ENCODE peak calls at places on chromosomes 2 and 18, in eight cellular contexts. V is neural progenitor cell; X is CD8-positive, alpha-beta T cell; L is endothelial cell of umbilical vein; Q is CD8-positive, alpha-beta memory T cell; J is A549; Z is esophagus squamous epithelium; M is astrocyte. I is an unnamed sample.

GRCh38 chr2:151651274-151651673 is 83.0 kb downstream of the NEB start:
- DNase-seq in V (no peak), X (no peak), L (peak; percentile 23), Q (no peak), J (no peak), Z (no peak), M (no peak), I (no peak)

GRCh38 chr2:19933351-19933981 is 31.7 kb upstream of the TTC32 start:
- DNase-seq in V (no peak), X (no peak), L (peak; percentile 92), Q (no peak), J (peak; percentile 64), Z (no peak), M (peak; percentile 81), I (no peak)

GRCh38 chr2:219049282-219049681 is 8.0 kb upstream of the CFAP65 start:
- DNase-seq in V (no peak), X (no peak), L (no peak), Q (no peak), J (no peak), Z (no peak), M (no peak), I (no peak)

GRCh38 chr2:138787053-138787666 is 7.0 kb upstream of the NXPH2 start:
- DNase-seq in V (peak; percentile 48), X (no peak), L (peak; percentile 52), Q (no peak), J (no peak), Z (no peak), M (peak; percentile 23), I (peak; percentile 1)

GRCh38 chr2:152036611-152037469 is 62.0 kb downstream of the CACNB4 start:
- DNase-seq in V (peak; percentile 82), X (peak; percentile 66), L (peak; percentile 75), Q (peak; percentile 15), J (peak; percentile 42), Z (no peak), M (peak; percentile 44), I (peak; percentile 41)

GRCh38 chr18:8791171-8791651 is 85.9 kb downstream of the MTCL1 start:
- DNase-seq in V (no peak), X (no peak), L (peak; percentile 49), Q (no peak), J (no peak), Z (no peak), M (no peak), I (no peak)

GRCh38 chr2:20450201-20451108 is 3.6 kb downstream of the RHOB start:
- DNase-seq in V (peak; percentile 42), X (no peak), L (peak; percentile 96), Q (no peak), J (no peak), Z (no peak), M (peak; percentile 75), I (no peak)

GRCh38 chr2:127864877-127865276 is 6.9 kb upstream of the POLR2D start:
- DNase-seq in V (no peak), X (no peak), L (no peak), Q (no peak), J (peak; percentile 57), Z (no peak), M (no peak), I (no peak)

GRCh38 chr2:24730481-24730880 is 62.7 kb downstream of the PTRHD1 start:
- DNase-seq in V (no peak), X (no peak), L (peak; percentile 34), Q (no peak), J (no peak), Z (no peak), M (no peak), I (no peak)

GRCh38 chr2:27320958-27321543 is 1.8 kb downstream of the MPV17 start:
- DNase-seq in V (peak; percentile 19), X (no peak), L (peak; percentile 91), Q (no peak), J (peak; percentile 96), Z (no peak), M (peak; percentile 97), I (no peak)

GRCh38 chr2:12861344-12861942 is 144.7 kb downstream of the TRIB2 start:
- DNase-seq in V (no peak), X (no peak), L (peak; percentile 14), Q (no peak), J (no peak), Z (no peak), M (peak; percentile 44), I (peak; percentile 4)

GRCh38 chr2:37604716-37605115 is 66.7 kb downstream of the CDC42EP3 start:
- DNase-seq in V (no peak), X (no peak), L (peak; percentile 72), Q (no peak), J (no peak), Z (no peak), M (no peak), I (no peak)

GRCh38 chr2:190835303-190835930 is 45.2 kb upstream of the GLS start:
- DNase-seq in V (no peak), X (no peak), L (peak; percentile 75), Q (no peak), J (peak; percentile 55), Z (no peak), M (peak; percentile 86), I (no peak)

GRCh38 chr2:210224660-210225460 is at the start of gene ACADL:
- DNase-seq in V (peak; percentile 77), X (no peak), L (peak; percentile 5), Q (no peak), J (peak; percentile 15), Z (no peak), M (peak; percentile 35), I (peak; percentile 1)

GRCh38 chr2:74553892-74554820 is at the start of the genes DOK1 and LOXL3:
- DNase-seq in V (peak; percentile 96), X (peak; percentile 88), L (peak; percentile 69), Q (peak; percentile 83), J (peak; percentile 80), Z (peak; percentile 22), M (peak; percentile 84), I (peak; percentile 80)

GRCh38 chr2:170816499-170817246 is at the start of gene GAD1:
- DNase-seq in V (peak; percentile 82), X (peak; percentile 60), L (peak; percentile 63), Q (peak; percentile 27), J (peak; percentile 56), Z (no peak), M (peak; percentile 23), I (no peak)

GRCh38 chr2:9112079-9112721 is 94.4 kb upstream of the ASAP2 start:
- DNase-seq in V (no peak), X (no peak), L (no peak), Q (no peak), J (peak; percentile 54), Z (no peak), M (peak; percentile 91), I (no peak)

GRCh38 chr2:235505210-235505741 is 11.4 kb downstream of the AGAP1 start:
- DNase-seq in V (peak; percentile 40), X (no peak), L (peak; percentile 26), Q (no peak), J (no peak), Z (no peak), M (no peak), I (no peak)

GRCh38 chr2:112485849-112486248 is 3.9 kb downstream of the TTL start:
- DNase-seq in V (no peak), X (no peak), L (no peak), Q (no peak), J (no peak), Z (no peak), M (no peak), I (no peak)

DNA sequence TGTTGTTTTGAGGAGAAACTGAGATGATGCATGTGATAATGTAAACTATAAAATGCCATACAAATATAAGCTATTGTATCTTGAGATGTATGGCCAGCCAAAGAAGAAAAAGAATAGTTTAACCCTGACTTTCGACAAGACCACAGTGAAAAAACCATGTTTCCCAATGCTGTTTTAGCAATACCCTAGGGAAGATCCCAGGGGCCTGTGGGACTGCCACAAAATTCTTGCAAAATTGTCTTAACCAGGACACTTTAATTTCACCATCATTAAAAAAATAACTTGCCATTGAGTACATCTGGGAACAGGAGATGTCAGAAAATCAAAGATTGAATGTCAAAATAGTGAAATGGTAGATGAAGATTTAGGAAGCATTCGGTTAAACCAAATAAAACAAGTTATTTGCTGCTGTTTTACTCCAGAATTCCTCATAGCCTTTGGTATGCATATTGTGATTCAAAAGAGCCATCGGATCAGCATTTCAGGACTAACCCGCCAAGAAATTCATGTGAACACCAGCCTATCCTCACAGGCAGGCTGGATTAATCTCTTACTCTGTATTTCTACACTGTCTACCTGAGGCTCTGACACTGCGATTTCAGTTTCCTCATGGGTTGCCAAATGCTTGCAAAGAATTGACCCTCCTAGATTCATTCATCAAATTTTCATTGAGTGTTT is 49.0 kb upstream of the SP3 start:
- DNase-seq in V (no peak), X (no peak), L (no peak), Q (no peak), J (no peak), Z (no peak), M (no peak), I (no peak)
- H3K4me3 ChIP-seq in V (no peak overlapping the region), X (no peak overlapping the region), L (no peak overlapping the region), Q (no peak overlapping the region), J (no peak overlapping the region), Z (no peak overlapping the region), M (no peak overlapping the region), I (no peak overlapping the region)

GRCh38 chr2:64650722-64651338 is 2.9 kb downstream of the SERTAD2 start:
- DNase-seq in V (no peak), X (no peak), L (no peak), Q (no peak), J (no peak), Z (no peak), M (no peak), I (no peak)
- H3K4me1 ChIP-seq in V (peaks cover 60% of the 10 kb centered on the region), X (peaks cover 65% of the 10 kb centered on the region), L (peaks cover 31% of the 10 kb centered on the region), Q (peaks cover 66% of the 10 kb centered on the region), J (peaks cover 73% of the 10 kb centered on the region), Z (peaks cover 17% of the 10 kb centered on the region), M (peaks cover 36% of the 10 kb centered on the region), I (peaks cover 59% of the 10 kb centered on the region)

DNA sequence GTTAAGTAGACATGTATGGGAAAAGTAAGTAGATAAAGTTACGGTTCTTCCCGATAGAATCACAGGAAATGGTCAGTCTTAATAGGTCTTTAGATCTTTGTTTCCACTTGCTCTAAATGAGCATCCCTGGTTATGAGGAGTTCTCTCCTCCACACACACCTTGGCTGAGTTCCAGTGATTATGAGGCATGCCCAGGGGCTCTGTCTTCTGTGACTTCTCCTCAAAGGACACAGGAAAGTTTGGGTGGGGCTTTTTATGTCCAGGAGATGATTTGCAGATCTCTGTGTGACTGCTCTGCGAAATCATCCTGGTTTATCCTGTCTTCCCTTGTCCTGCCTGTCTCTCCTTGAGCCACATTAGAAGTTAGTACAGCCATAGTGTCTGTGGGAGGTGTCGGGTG is 83.9 kb upstream of the EML6 start:
- DNase-seq in V (no peak), X (no peak), L (no peak), Q (no peak), J (no peak), Z (no peak), M (no peak), I (no peak)
- H3K27ac ChIP-seq in V (no peak overlapping the region), X (no peak overlapping the region), L (no peak overlapping the region), Q (no peak overlapping the region), J (peak overlapping the region; percentile 13), Z (no peak overlapping the region), M (no peak overlapping the region), I (no peak overlapping the region)

GRCh38 chr2:70133521-70134348 is 46.5 kb downstream of the PCBP1 start:
- DNase-seq in V (no peak), X (no peak), L (peak; percentile 77), Q (peak; percentile 23), J (no peak), Z (no peak), M (peak; percentile 93), I (no peak)
- H3K4me3 ChIP-seq in V (no peak overlapping the region), X (no peak overlapping the region), L (no peak overlapping the region), Q (peak overlapping the region; percentile 57), J (no peak overlapping the region), Z (no peak overlapping the region), M (peak overlapping the region; percentile 36), I (peak overlapping the region; percentile 86)